ENCODE peak calls at places on chromosomes 5 and 9, in six cellular contexts. One of them, this sample, is unnamed.

GRCh38 chr5:61881821-61882220 is 424.2 kb upstream of the KIF2A start:
- DNase-seq in fibroblast of lung: peak
- DNase-seq in GM23338: no peak
- DNase-seq in AG04450: no peak
- DNase-seq in testis: no peak
- DNase-seq in right lobe of liver: no peak
- DNase-seq in this sample: peak

GRCh38 chr5:88610586-88610985 is 272.4 kb downstream of the MEF2C start:
- DNase-seq in fibroblast of lung: peak
- DNase-seq in GM23338: no peak
- DNase-seq in AG04450: no peak
- DNase-seq in testis: no peak
- DNase-seq in right lobe of liver: no peak
- DNase-seq in this sample: no peak

GRCh38 chr5:122077451-122078115 is 476 bp downstream of the LOX start:
- DNase-seq in fibroblast of lung: no peak
- DNase-seq in GM23338: peak
- DNase-seq in AG04450: no peak
- DNase-seq in testis: peak
- DNase-seq in right lobe of liver: no peak
- DNase-seq in this sample: peak

GRCh38 chr9:133812077-133812868 is 74.1 kb upstream of the SARDH start:
- DNase-seq in fibroblast of lung: no peak
- DNase-seq in GM23338: no peak
- DNase-seq in AG04450: no peak
- DNase-seq in testis: no peak
- DNase-seq in right lobe of liver: no peak
- DNase-seq in this sample: no peak

GRCh38 chr5:152514827-152515397 is 109.8 kb upstream of the NMUR2 start:
- DNase-seq in fibroblast of lung: peak
- DNase-seq in GM23338: peak
- DNase-seq in AG04450: no peak
- DNase-seq in testis: no peak
- DNase-seq in right lobe of liver: no peak
- DNase-seq in this sample: peak

GRCh38 chr5:122480146-122480545 is 168.1 kb downstream of the SNCAIP start:
- DNase-seq in fibroblast of lung: no peak
- DNase-seq in GM23338: no peak
- DNase-seq in AG04450: no peak
- DNase-seq in testis: no peak
- DNase-seq in right lobe of liver: no peak
- DNase-seq in this sample: no peak

GRCh38 chr5:35741126-35741711 is 115.5 kb upstream of the IL7R start:
- DNase-seq in fibroblast of lung: no peak
- DNase-seq in GM23338: no peak
- DNase-seq in AG04450: no peak
- DNase-seq in testis: no peak
- DNase-seq in right lobe of liver: peak
- DNase-seq in this sample: no peak

GRCh38 chr9:120610975-120611689 is 31.2 kb upstream of the CDK5RAP2 start:
- DNase-seq in fibroblast of lung: no peak
- DNase-seq in GM23338: peak
- DNase-seq in AG04450: no peak
- DNase-seq in testis: no peak
- DNase-seq in right lobe of liver: no peak
- DNase-seq in this sample: no peak

GRCh38 chr5:63125392-63125791 is 546.8 kb downstream of the LRRC70 start:
- DNase-seq in fibroblast of lung: no peak
- DNase-seq in GM23338: peak
- DNase-seq in AG04450: no peak
- DNase-seq in testis: no peak
- DNase-seq in right lobe of liver: no peak
- DNase-seq in this sample: no peak

GRCh38 chr9:36991516-36992134 is 42.4 kb downstream of the PAX5 start:
- DNase-seq in fibroblast of lung: no peak
- DNase-seq in GM23338: peak
- DNase-seq in AG04450: no peak
- DNase-seq in testis: peak
- DNase-seq in right lobe of liver: no peak
- DNase-seq in this sample: peak

GRCh38 chr5:350355-350754 is 28.8 kb downstream of the AHRR start:
- DNase-seq in fibroblast of lung: no peak
- DNase-seq in GM23338: peak
- DNase-seq in AG04450: no peak
- DNase-seq in testis: peak
- DNase-seq in right lobe of liver: no peak
- DNase-seq in this sample: no peak

GRCh38 chr9:92769276-92769675 is 4.6 kb upstream of the BICD2 start:
- DNase-seq in fibroblast of lung: no peak
- DNase-seq in GM23338: no peak
- DNase-seq in AG04450: no peak
- DNase-seq in testis: no peak
- DNase-seq in right lobe of liver: no peak
- DNase-seq in this sample: no peak

GRCh38 chr9:125085703-125086477 is 57.4 kb downstream of the SCAI start:
- DNase-seq in fibroblast of lung: no peak
- DNase-seq in GM23338: no peak
- DNase-seq in AG04450: no peak
- DNase-seq in testis: no peak
- DNase-seq in right lobe of liver: no peak
- DNase-seq in this sample: no peak

GRCh38 chr5:82265052-82265451 is 13.1 kb downstream of the RPS23 start:
- DNase-seq in fibroblast of lung: peak
- DNase-seq in GM23338: no peak
- DNase-seq in AG04450: no peak
- DNase-seq in testis: no peak
- DNase-seq in right lobe of liver: no peak
- DNase-seq in this sample: no peak

GRCh38 chr9:137715321-137715720 is 96.5 kb downstream of the EHMT1 start:
- DNase-seq in fibroblast of lung: no peak
- DNase-seq in GM23338: no peak
- DNase-seq in AG04450: no peak
- DNase-seq in testis: no peak
- DNase-seq in right lobe of liver: no peak
- DNase-seq in this sample: no peak

GRCh38 chr9:137710751-137711150 is 91.9 kb downstream of the EHMT1 start:
- DNase-seq in fibroblast of lung: no peak
- DNase-seq in GM23338: no peak
- DNase-seq in AG04450: no peak
- DNase-seq in testis: no peak
- DNase-seq in right lobe of liver: no peak
- DNase-seq in this sample: no peak

GRCh38 chr9:137709411-137710101 is 90.8 kb downstream of the EHMT1 start:
- DNase-seq in fibroblast of lung: no peak
- DNase-seq in GM23338: no peak
- DNase-seq in AG04450: no peak
- DNase-seq in testis: no peak
- DNase-seq in right lobe of liver: no peak
- DNase-seq in this sample: no peak

GRCh38 chr9:137708590-137709284 is 89.9 kb downstream of the EHMT1 start:
- DNase-seq in fibroblast of lung: no peak
- DNase-seq in GM23338: no peak
- DNase-seq in AG04450: no peak
- DNase-seq in testis: no peak
- DNase-seq in right lobe of liver: no peak
- DNase-seq in this sample: peak

DNA sequence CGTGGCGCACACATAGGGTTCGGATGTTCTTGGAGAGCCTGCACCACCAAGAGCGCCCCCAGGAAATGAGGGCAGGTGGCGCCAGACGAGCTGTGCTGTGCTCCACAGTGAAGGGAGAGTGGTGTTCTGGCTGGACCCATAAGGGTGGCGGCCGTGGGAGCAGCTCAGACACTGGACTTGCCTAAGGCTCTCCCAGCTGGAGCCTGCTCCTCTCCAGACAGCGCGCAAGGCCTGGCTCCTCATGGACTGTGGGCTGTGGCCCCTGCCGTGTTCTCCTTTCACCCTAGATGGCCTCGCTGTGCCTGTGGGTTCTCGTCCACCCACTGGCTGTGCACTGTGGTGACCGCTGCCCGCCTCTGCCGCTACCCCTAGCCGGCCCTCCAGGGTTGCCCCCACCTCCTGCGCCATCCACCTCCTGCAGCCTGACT is 92.9 kb downstream of the EHMT1 start:
- DNase-seq in fibroblast of lung: no peak
- DNase-seq in GM23338: peak
- DNase-seq in AG04450: no peak
- DNase-seq in testis: no peak
- DNase-seq in right lobe of liver: no peak
- DNase-seq in this sample: no peak
- H3K27ac ChIP-seq in fibroblast of lung: no peak
- H3K27ac ChIP-seq in GM23338: no peak
- H3K27ac ChIP-seq in AG04450: no peak
- H3K27ac ChIP-seq in testis: no peak
- H3K27ac ChIP-seq in right lobe of liver: no peak
- H3K27ac ChIP-seq in this sample: peak

DNA sequence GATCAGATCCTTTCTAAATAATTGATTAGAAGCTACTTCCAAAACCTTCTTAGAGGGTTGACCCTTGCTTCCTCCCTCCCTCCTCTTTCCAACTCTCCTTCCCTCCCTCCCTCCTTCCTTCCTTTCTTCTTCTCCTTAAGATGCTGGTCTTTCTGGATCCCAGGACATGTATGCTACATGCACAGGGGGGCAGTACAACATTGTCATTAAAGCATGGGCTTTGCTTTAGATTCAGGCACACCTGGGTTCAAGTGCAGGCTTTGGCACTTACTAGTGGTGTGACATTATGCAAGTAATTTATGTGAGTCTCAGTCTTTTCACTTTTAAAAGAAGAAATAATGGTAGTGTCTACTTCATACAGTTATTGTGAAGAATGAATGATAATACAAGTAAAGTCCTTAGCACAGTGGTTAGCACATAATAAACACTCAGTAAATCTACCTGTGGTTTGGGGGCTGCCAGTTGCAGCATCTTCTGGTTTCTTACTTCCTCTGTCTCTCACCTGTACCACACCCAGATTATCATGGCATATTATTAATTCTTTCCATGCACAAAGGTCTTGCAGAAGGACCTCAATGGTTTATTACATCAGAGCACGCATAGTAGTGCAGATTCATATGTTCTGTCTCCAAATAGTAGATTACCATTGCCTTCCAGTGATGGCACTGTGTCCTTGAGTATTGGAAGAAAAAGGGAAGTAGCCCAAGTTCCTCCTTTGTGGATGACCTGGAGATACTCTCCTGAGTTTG is 154.1 kb downstream of the ARHGAP26 start:
- DNase-seq in fibroblast of lung: peak
- DNase-seq in GM23338: no peak
- DNase-seq in AG04450: no peak
- DNase-seq in testis: no peak
- DNase-seq in right lobe of liver: no peak
- DNase-seq in this sample: peak
- TF ChIP-seq CTCF in fibroblast of lung: peak
- TF ChIP-seq CTCF in GM23338: peak
- TF ChIP-seq CTCF in AG04450: peak
- TF ChIP-seq CTCF in testis: no peak
- TF ChIP-seq CTCF in right lobe of liver: no peak
- TF ChIP-seq CTCF in this sample: no peak

GRCh38 chr5:54985301-54986268 is at the start of gene ESM1:
- DNase-seq in fibroblast of lung: peak
- DNase-seq in GM23338: peak
- DNase-seq in AG04450: peak
- DNase-seq in testis: no peak
- DNase-seq in right lobe of liver: peak
- DNase-seq in this sample: peak
- H3K27ac ChIP-seq in fibroblast of lung: peak
- H3K27ac ChIP-seq in GM23338: no peak
- H3K27ac ChIP-seq in AG04450: peak
- H3K27ac ChIP-seq in testis: no peak
- H3K27ac ChIP-seq in right lobe of liver: no peak
- H3K27ac ChIP-seq in this sample: no peak

GRCh38 chr9:114504341-114505186 is 709 bp downstream of the WHRN start:
- DNase-seq in fibroblast of lung: peak
- DNase-seq in GM23338: peak
- DNase-seq in AG04450: no peak
- DNase-seq in testis: no peak
- DNase-seq in right lobe of liver: peak
- DNase-seq in this sample: peak
- TF ChIP-seq CTCF in fibroblast of lung: peak
- TF ChIP-seq CTCF in GM23338: peak
- TF ChIP-seq CTCF in AG04450: peak
- TF ChIP-seq CTCF in testis: no peak
- TF ChIP-seq CTCF in right lobe of liver: no peak
- TF ChIP-seq CTCF in this sample: peak

This sample was measured in RWPE1.